ENCODE peak calls at places on chromosomes 3 and 15, in nine cellular contexts. Y, Q, T, R, X, K, O, M and S are unnamed samples.

GRCh38 chr15:76976572-76977270 is 18.2 kb upstream of the PSTPIP1 start:
- DNase-seq in Y (no peak), Q (no peak), T (no peak), R (no peak), X (no peak), K (no peak), O (no peak), M (no peak), S (no peak)

GRCh38 chr3:42526616-42527367 is 24.3 kb downstream of the VIPR1 start:
- DNase-seq in Y (no peak), Q (no peak), T (peak; percentile 35), R (no peak), X (no peak), K (peak; percentile 50), O (no peak), M (no peak), S (no peak)

GRCh38 chr3:45819543-45819942 is 22.4 kb downstream of the LZTFL1 start:
- DNase-seq in Y (no peak), Q (peak; percentile 49), T (no peak), R (no peak), X (no peak), K (no peak), O (peak; percentile 23), M (no peak), S (no peak)

GRCh38 chr3:188160751-188161150 is 6.8 kb downstream of the LPP start:
- DNase-seq in Y (no peak), Q (no peak), T (no peak), R (no peak), X (no peak), K (no peak), O (no peak), M (no peak), S (no peak)

GRCh38 chr3:45549961-45550360 is 44.6 kb upstream of the LIMD1 start:
- DNase-seq in Y (no peak), Q (no peak), T (no peak), R (no peak), X (no peak), K (no peak), O (no peak), M (no peak), S (no peak)

GRCh38 chr3:134009345-134010000 is 20.3 kb downstream of the SLCO2A1 start:
- DNase-seq in Y (no peak), Q (no peak), T (no peak), R (no peak), X (no peak), K (no peak), O (no peak), M (no peak), S (no peak)

GRCh38 chr3:132239587-132239986 is 77.6 kb upstream of the ACP3 start:
- DNase-seq in Y (no peak), Q (no peak), T (no peak), R (no peak), X (no peak), K (no peak), O (no peak), M (no peak), S (no peak)

GRCh38 chr3:144622845-144623244 is 651.2 kb downstream of the DIPK2A start:
- DNase-seq in Y (no peak), Q (no peak), T (no peak), R (no peak), X (no peak), K (no peak), O (no peak), M (no peak), S (no peak)

GRCh38 chr3:98596902-98597500 is 3.6 kb upstream of the CPOX start:
- DNase-seq in Y (peak; percentile 21), Q (peak; percentile 16), T (no peak), R (no peak), X (no peak), K (peak; percentile 42), O (no peak), M (no peak), S (no peak)

GRCh38 chr15:86877171-86877631 is 797.5 kb downstream of the AGBL1 start:
- DNase-seq in Y (no peak), Q (no peak), T (no peak), R (peak; percentile 6), X (no peak), K (no peak), O (no peak), M (no peak), S (no peak)

GRCh38 chr15:65323071-65323511 is 18.6 kb downstream of the RNU5B-1 start:
- DNase-seq in Y (no peak), Q (no peak), T (peak; percentile 62), R (peak; percentile 43), X (no peak), K (no peak), O (no peak), M (no peak), S (no peak)

GRCh38 chr3:129323651-129324294 is 45.1 kb downstream of the HMCES start:
- DNase-seq in Y (no peak), Q (no peak), T (no peak), R (no peak), X (no peak), K (no peak), O (no peak), M (no peak), S (no peak)

GRCh38 chr3:15205934-15206661 is at the start of gene CAPN7:
- DNase-seq in Y (peak; percentile 87), Q (peak; percentile 94), T (peak; percentile 94), R (peak; percentile 95), X (peak; percentile 97), K (peak; percentile 88), O (peak; percentile 83), M (peak; percentile 80), S (peak; percentile 97)
- TF ChIP-seq CTCF in Y (peak; percentile 30), Q (peak; percentile 47), T (peak; percentile 51), R (no peak), X (peak; percentile 28), K (peak; percentile 49), O (peak; percentile 65), M (peak; percentile 46), S (no peak)

GRCh38 chr3:14646589-14647413 is 4.8 kb upstream of the CCDC174 start:
- DNase-seq in Y (no peak), Q (no peak), T (peak; percentile 7), R (no peak), X (no peak), K (peak; percentile 68), O (no peak), M (no peak), S (no peak)
- TF ChIP-seq CTCF in Y (no peak), Q (no peak), T (peak; percentile 24), R (no peak), X (no peak), K (peak; percentile 42), O (peak; percentile 9), M (no peak), S (no peak)

DNA sequence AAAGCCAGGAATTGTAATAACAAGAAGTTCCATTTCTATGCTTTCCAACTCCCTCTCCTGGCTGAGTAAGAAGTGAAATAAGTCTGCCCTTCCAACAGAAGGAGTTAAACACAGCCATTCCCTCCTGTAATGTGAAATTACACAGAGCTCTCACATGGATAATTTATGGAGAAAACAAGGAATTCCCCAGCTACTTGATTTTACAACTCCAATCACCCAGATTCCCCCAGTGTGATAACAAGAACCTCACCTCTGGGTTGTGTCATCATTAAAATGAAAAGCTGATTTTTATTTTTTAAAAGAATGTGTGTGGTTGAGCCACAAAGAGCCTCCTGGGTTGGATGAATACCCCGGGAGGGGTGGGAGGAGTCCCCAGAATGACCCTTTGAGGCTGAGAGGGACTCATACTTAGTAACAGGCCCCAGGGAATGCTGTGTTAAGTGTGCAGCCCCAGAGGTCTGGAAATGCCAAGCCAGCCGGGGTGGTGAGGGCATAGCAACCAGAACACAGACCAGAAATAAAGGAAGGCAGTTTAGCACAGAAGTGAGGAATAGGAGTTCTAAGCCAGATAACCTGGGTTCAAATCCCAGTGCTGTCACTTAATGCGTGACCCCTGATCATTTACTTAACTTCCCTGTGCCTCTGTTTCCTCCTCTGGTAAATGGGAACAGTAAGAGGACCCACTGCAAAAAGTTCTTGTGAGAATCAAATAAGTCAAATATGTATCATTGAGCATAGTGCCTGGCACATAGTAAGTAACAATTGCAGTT is 124.9 kb upstream of the ARHGEF3 start:
- DNase-seq in Y (no peak), Q (no peak), T (no peak), R (peak; percentile 17), X (no peak), K (no peak), O (no peak), M (no peak), S (no peak)
- TF ChIP-seq CTCF in Y (no peak), Q (peak; percentile 22), T (no peak), R (no peak), X (no peak), K (no peak), O (no peak), M (no peak), S (no peak)

DNA sequence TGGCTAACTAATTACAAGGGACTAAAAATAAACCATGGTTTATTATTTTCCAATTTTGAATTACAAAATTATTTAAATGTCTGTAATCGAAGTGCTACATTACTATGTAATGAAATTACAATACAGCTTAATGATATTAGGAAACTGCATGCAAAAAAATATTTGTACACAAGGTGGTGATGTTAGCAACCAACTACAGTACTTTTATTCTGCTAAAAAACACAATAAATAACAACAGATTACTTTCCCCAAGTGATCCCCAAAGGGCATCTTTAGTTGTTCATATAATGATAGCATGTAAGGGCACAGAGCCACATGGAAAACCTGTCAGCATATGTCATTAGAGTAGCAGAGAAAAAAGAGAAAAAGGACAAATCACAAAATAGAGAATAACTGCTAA is 147.5 kb upstream of the SOX2 start:
- DNase-seq in Y (no peak), Q (no peak), T (no peak), R (no peak), X (no peak), K (no peak), O (no peak), M (no peak), S (no peak)
- TF ChIP-seq CTCF in Y (no peak), Q (no peak), T (peak; percentile 19), R (peak; percentile 52), X (no peak), K (peak; percentile 33), O (no peak), M (no peak), S (no peak)